ENCODE peak calls at places on chromosomes 11 and 22, in eight cellular contexts. F, N, R, C, P, E, D and I are unnamed samples. For H3K27me3, the result is how much of the 10 kb centered on the place peaks cover.

GRCh38 chr22:37674951-37675929 is at the start of gene LGALS1:
- DNase-seq in F (peak), C (peak), D (peak), P (peak), E (peak), R (peak), N (peak), I (peak)

GRCh38 chr11:69012092-69013008 is 696 bp downstream of the MRGPRF start:
- DNase-seq in F (no peak), D (no peak), R (no peak), N (peak), P (no peak), C (no peak), E (peak), I (no peak)

GRCh38 chr11:125413226-125413625 is 82.8 kb downstream of the FEZ1 start:
- DNase-seq in C (no peak), N (no peak), R (no peak), E (peak), P (no peak), D (no peak), F (no peak), I (no peak)

GRCh38 chr22:10961043-10961860 is 4566.7 kb upstream of the OR11H1 start:
- DNase-seq in R (no peak), F (no peak), E (peak), D (no peak), P (no peak), N (no peak), C (no peak), I (no peak)

GRCh38 chr11:71927813-71928738 is at the start of gene XNDC1N:
- DNase-seq in P (peak), N (peak), R (peak), E (peak), C (peak), D (peak), F (peak), I (peak)

GRCh38 chr11:32210601-32211000 is 119.7 kb downstream of the RCN1 start:
- DNase-seq in R (no peak), F (no peak), D (no peak), P (no peak), C (no peak), N (no peak), E (no peak), I (no peak)

GRCh38 chr11:123168236-123168635 is 26.8 kb downstream of the CLMP start:
- DNase-seq in R (no peak), P (no peak), C (no peak), N (no peak), F (no peak), E (no peak), D (no peak), I (no peak)

GRCh38 chr11:106001304-106002012 is 20.6 kb downstream of the MSANTD4 start:
- DNase-seq in R (no peak), N (no peak), P (peak), E (no peak), C (no peak), D (no peak), F (no peak), I (no peak)

GRCh38 chr11:296206-296975 is 2.9 kb downstream of the IFITM5 start:
- DNase-seq in P (no peak), D (no peak), E (peak), N (no peak), R (peak), C (no peak), F (no peak), I (peak)

GRCh38 chr22:39319284-39320170 is at the start of gene RPL3:
- DNase-seq in R (peak), P (peak), F (peak), C (peak), N (peak), D (peak), E (peak), I (peak)

GRCh38 chr11:35420371-35420770 is 1.0 kb upstream of the SLC1A2 start:
- DNase-seq in C (no peak), R (peak), F (no peak), P (no peak), E (no peak), D (no peak), N (no peak), I (no peak)

GRCh38 chr11:21811572-21811971 is 381.3 kb upstream of the ANO5 start:
- DNase-seq in C (no peak), D (no peak), P (no peak), N (no peak), R (no peak), E (no peak), F (no peak), I (no peak)

GRCh38 chr11:13166036-13166435 is 111.6 kb upstream of the BMAL1 start:
- DNase-seq in P (no peak), E (no peak), D (no peak), C (no peak), R (no peak), N (no peak), F (no peak), I (no peak)

GRCh38 chr11:57638005-57638760 is 11.5 kb downstream of the YPEL4 start:
- DNase-seq in C (peak), P (peak), D (no peak), E (no peak), N (no peak), F (peak), R (peak), I (peak)

GRCh38 chr11:78156081-78156844 is 16.8 kb upstream of the ALG8 start:
- DNase-seq in R (peak), P (no peak), E (peak), D (peak), F (no peak), C (no peak), N (no peak), I (no peak)

GRCh38 chr11:76689313-76689712 is 18.8 kb upstream of the LRRC32 start:
- DNase-seq in P (no peak), F (no peak), D (no peak), E (no peak), R (no peak), N (no peak), C (no peak), I (no peak)

GRCh38 chr11:67312187-67313021 is 9.1 kb downstream of the SSH3 start:
- DNase-seq in R (no peak), C (no peak), N (peak), D (peak), E (peak), F (no peak), P (no peak), I (no peak)

GRCh38 chr11:6443269-6444003 is 2.6 kb upstream of the HPX start:
- DNase-seq in D (peak), N (peak), R (peak), C (no peak), E (peak), F (peak), P (peak), I (peak)

GRCh38 chr22:37018086-37018814 is 997 bp downstream of the TST start:
- DNase-seq in F (no peak), D (no peak), C (no peak), R (peak), P (no peak), N (no peak), E (peak), I (no peak)

DNA sequence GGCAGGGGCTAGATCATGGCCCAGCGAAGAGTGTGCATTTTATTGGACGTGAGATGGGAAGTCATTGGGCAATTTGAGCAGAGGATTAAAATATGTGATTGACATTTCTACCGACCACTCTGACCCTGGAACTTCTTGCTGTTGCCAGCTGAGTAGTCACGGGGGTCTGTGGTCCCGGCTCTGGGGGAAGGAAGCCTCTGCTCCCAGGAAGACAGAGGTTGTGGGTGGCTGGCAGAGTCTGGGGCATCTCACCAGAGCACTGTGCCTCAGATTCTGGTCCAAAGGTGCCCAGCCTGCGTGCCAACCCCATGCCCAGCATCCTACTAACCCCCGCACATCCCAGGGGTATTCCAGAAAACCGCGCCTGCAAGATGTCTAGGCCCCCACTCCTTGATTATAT is 25.1 kb upstream of the LMO1 start:
- DNase-seq in F (no peak), C (no peak), P (no peak), E (peak), N (no peak), R (no peak), D (peak), I (no peak)
- H3K27me3 ChIP-seq in F (under half), C (under half), P (under half), E (under half), N (under half), R (under half), D (under half), I (under half)

DNA sequence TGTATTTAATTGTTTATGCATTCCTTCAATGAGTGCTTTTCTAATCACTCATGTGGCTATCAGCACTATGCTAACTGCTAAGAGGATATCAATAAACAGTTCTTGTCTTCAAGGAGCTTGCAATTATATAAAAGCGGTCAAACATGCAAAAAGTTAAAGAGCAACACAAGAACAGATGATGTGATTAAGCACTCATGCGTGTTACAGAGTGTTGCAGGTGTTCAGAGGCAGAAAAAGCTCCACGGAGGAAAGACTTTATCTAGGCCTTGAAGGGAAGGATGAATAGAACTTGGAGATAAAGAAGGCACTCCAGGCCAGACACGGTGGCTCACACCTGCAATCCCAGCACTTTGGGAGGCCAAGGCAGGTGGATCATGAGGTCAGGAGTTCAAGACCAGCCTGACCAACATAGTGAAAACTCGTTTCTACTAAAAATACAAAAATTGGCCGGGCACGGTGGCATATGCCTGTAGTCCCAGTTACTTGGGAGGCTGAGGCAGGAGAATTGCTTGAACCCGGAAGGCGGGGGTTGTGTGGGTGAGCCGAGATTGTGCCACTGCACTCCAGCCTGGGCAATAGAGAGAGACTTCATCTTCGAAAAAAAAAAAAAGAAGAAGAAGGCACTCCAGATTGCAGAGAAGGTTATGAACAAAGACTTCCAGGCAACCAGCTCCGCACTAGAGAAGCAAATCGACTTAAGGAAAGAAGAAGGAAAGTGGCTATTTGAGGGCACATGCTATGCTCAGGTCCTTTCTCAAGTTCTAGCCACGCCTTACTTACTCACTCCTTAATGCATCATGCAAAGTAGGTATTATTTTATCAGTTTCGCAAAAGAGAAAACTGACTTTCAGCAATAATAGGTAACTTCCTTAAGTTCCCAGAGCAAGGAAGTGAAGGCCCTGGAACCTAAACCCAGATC is 13.8 kb downstream of the CD3E start:
- DNase-seq in C (no peak), F (no peak), N (no peak), E (no peak), P (no peak), R (no peak), D (no peak), I (no peak)
- H3K4me3 ChIP-seq in C (no peak), F (no peak), N (no peak), E (no peak), P (no peak), R (no peak), D (no peak), I (no peak)

GRCh38 chr11:43922974-43923326 is 19.5 kb upstream of the C11orf96 start:
- DNase-seq in P (no peak), C (no peak), N (no peak), R (no peak), D (no peak), E (no peak), F (no peak), I (no peak)

GRCh38 chr11:43925063-43925931 is 17.1 kb upstream of the C11orf96 start:
- DNase-seq in F (no peak), P (no peak), R (peak), C (no peak), D (no peak), E (no peak), N (no peak), I (no peak)

GRCh38 chr11:43922295-43922648 is 20.2 kb upstream of the C11orf96 start:
- DNase-seq in P (no peak), N (no peak), F (no peak), R (no peak), C (no peak), D (no peak), E (no peak), I (no peak)

GRCh38 chr11:43924112-43924855 is 18.2 kb upstream of the C11orf96 start:
- DNase-seq in E (no peak), C (no peak), D (no peak), P (no peak), R (no peak), N (no peak), F (no peak), I (no peak)

DNA sequence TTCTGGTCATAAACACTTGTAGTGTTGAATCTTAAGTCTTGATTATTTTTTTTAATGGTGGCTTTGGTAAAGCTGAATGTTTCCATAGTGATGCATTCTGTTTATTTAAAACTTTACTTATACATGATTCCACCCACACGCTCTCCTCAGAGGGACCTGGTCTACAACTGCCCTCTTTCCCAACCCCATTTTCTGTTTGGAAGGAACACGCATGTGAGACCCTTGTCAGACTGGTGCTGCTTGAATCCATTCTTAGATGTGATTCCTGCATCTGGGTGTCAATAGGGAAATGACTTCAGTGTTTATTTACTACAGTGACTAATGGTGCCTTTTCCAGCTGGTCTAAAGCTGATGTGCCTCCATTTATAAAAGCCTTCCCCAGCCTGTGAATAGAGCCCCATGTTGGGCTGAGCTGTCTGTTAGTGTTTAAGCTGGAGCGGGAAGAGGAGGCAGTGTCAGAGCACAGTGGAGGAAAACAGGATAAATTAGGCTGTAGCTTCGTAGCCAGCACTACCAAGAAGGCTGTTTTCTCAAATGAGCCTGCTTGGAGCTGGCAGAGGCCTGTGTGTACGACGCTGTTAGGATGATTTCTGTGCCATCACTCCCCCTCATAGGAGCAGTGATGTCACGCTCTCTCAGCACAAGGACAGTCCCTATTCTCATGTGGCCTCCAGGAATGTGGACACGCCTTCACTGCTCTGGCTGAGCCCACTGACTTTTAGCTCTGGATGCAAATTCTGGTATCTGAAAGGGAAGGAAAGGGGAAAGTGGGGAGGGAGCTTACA is 18.9 kb upstream of the C11orf96 start:
- DNase-seq in F (peak), E (no peak), N (no peak), C (peak), R (no peak), P (peak), D (no peak), I (peak)
- TF ChIP-seq CTCF in F (no peak), E (no peak), N (no peak), C (no peak), R (no peak), P (no peak), D (no peak), I (no peak)

GRCh38 chr11:4577761-4578160 is 3.8 kb upstream of the OR52I2 start:
- DNase-seq in E (no peak), D (no peak), C (no peak), P (no peak), R (no peak), F (no peak), N (no peak), I (no peak)
- H3K27me3 ChIP-seq in E (under half), D (under half), C (under half), P (under half), R (under half), F (under half), N (under half), I (under half)

GRCh38 chr22:32245042-32245441 is 10.1 kb downstream of the SLC5A4 start:
- DNase-seq in F (no peak), E (no peak), P (no peak), N (no peak), C (no peak), D (no peak), R (no peak), I (no peak)
- H3K4me3 ChIP-seq in F (no peak), E (no peak), P (no peak), N (no peak), C (no peak), D (no peak), R (no peak), I (no peak)

GRCh38 chr11:105000797-105001196 is 22.2 kb downstream of the CASP5 start:
- DNase-seq in P (no peak), F (peak), N (no peak), R (peak), E (peak), D (no peak), C (no peak), I (no peak)

GRCh38 chr11:105000167-105000566 is 22.8 kb downstream of the CASP5 start:
- DNase-seq in F (no peak), P (peak), R (no peak), C (no peak), E (no peak), N (no peak), D (no peak), I (no peak)

GRCh38 chr11:104995001-104995408 is 26.6 kb upstream of the CASP4 start:
- DNase-seq in E (no peak), C (no peak), F (peak), P (no peak), D (no peak), R (no peak), N (no peak), I (no peak)

GRCh38 chr11:104999716-105000115 is 23.3 kb downstream of the CASP5 start:
- DNase-seq in C (no peak), E (no peak), R (no peak), N (no peak), P (no peak), F (no peak), D (no peak), I (no peak)

GRCh38 chr11:104997288-104997687 is 25.7 kb downstream of the CASP5 start:
- DNase-seq in R (no peak), E (no peak), F (no peak), N (no peak), C (no peak), D (no peak), P (no peak), I (no peak)
- TF ChIP-seq CTCF in R (peak), E (no peak), F (no peak), N (no peak), C (no peak), D (no peak), P (no peak), I (no peak)

GRCh38 chr11:64913171-64913727 is 3.8 kb downstream of the ATG2A start:
- DNase-seq in N (no peak), E (peak), C (no peak), F (no peak), P (no peak), R (no peak), D (no peak), I (no peak)
- H3K27me3 ChIP-seq in N (under half), E (under half), C (under half), F (under half), P (under half), R (under half), D (under half), I (under half)

GRCh38 chr11:118883004-118883367 is 706 bp upstream of the CXCR5 start:
- DNase-seq in P (no peak), C (no peak), N (no peak), D (no peak), R (no peak), E (no peak), F (no peak), I (no peak)

GRCh38 chr11:118883368-118884071 is at the start of gene CXCR5:
- DNase-seq in D (no peak), N (no peak), E (peak), C (no peak), P (peak), R (no peak), F (no peak), I (no peak)

GRCh38 chr11:118885831-118886571 is 2.3 kb downstream of the CXCR5 start:
- DNase-seq in P (no peak), R (no peak), F (no peak), E (no peak), C (no peak), N (no peak), D (no peak), I (no peak)

GRCh38 chr11:118885319-118885718 is 1.6 kb downstream of the CXCR5 start:
- DNase-seq in F (no peak), C (no peak), E (no peak), D (no peak), R (no peak), P (no peak), N (no peak), I (no peak)

GRCh38 chr11:118884613-118885274 is 1.1 kb downstream of the CXCR5 start:
- DNase-seq in D (no peak), F (no peak), N (no peak), P (no peak), R (no peak), E (no peak), C (no peak), I (no peak)
- H3K4me3 ChIP-seq in D (no peak), F (no peak), N (no peak), P (no peak), R (no peak), E (peak), C (no peak), I (no peak)

GRCh38 chr11:29629281-29629680 is 387.5 kb downstream of the KCNA4 start:
- DNase-seq in D (no peak), R (no peak), P (peak), E (no peak), C (no peak), N (no peak), F (no peak), I (no peak)

GRCh38 chr11:29628584-29628983 is 388.2 kb downstream of the KCNA4 start:
- DNase-seq in N (no peak), D (no peak), F (no peak), C (no peak), R (no peak), E (no peak), P (no peak), I (no peak)

GRCh38 chr11:29634744-29635143 is 382.1 kb downstream of the KCNA4 start:
- DNase-seq in N (no peak), E (no peak), R (no peak), P (no peak), F (no peak), D (no peak), C (no peak), I (no peak)

DNA sequence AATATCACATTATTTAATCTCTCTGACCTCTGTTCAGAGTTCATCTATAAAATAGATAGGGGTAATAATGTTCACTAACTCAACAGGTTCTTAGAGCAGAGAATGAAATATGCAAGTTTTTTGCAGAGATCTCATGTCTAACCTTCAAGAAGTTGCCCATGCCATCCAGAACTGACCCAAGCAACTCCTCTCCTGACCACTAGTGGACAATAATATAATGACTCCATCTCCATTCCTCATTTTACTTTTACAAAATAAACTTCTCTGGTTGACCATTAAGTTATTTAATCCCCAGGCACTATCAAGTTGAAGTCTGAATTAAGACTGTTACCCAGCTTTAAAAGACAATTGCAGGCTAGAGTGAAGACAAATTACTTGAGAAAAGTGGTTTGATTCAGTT is 382.6 kb downstream of the KCNA4 start:
- DNase-seq in E (no peak), F (no peak), P (no peak), D (no peak), N (no peak), C (no peak), R (no peak), I (no peak)
- TF ChIP-seq CTCF in E (no peak), F (peak), P (peak), D (no peak), N (no peak), C (peak), R (no peak), I (peak)